ENCODE peak calls at places on chromosomes 5 and 9, in nine cellular contexts. U is left ventricle myocardium inferior, C is mesendoderm, T is upper lobe of right lung, X is heart right ventricle, F is psoas muscle, W is lower leg skin, B is astrocyte of the spinal cord, Q is skeletal muscle cell. M is an unnamed sample.

GRCh38 chr5:123814796-123815479 is 303.0 kb downstream of the CSNK1G3 start:
- DNase-seq in C (no peak), U (no peak), X (no peak), F (no peak), B (peak), T (no peak), Q (no peak), W (no peak), M (peak)

GRCh38 chr5:101679816-101680215 is 616.3 kb downstream of the SLCO4C1 start:
- DNase-seq in X (no peak), F (no peak), T (no peak), C (peak), Q (no peak), W (no peak), U (no peak), B (peak), M (peak)

GRCh38 chr5:149796836-149797235 is 66.7 kb downstream of the PPARGC1B start:
- DNase-seq in C (no peak), Q (no peak), W (no peak), U (no peak), B (no peak), F (no peak), T (no peak), X (no peak), M (no peak)

GRCh38 chr9:20593551-20593950 is 28.7 kb downstream of the MLLT3 start:
- DNase-seq in T (no peak), W (no peak), F (no peak), Q (peak), X (no peak), C (no peak), U (no peak), B (peak), M (peak)

GRCh38 chr5:53323943-53324642 is 156.3 kb upstream of the FST start:
- DNase-seq in C (no peak), X (no peak), F (no peak), Q (no peak), U (no peak), W (no peak), B (no peak), T (no peak), M (no peak)

GRCh38 chr9:123406016-123406415 is 50.0 kb downstream of the CRB2 start:
- DNase-seq in Q (no peak), F (no peak), W (no peak), U (no peak), X (no peak), C (no peak), B (no peak), T (no peak), M (no peak)

GRCh38 chr9:136939996-136940525 is 4.5 kb downstream of the FBXW5 start:
- DNase-seq in C (no peak), X (peak), B (no peak), F (peak), Q (no peak), W (no peak), T (peak), U (peak), M (no peak)

GRCh38 chr9:109966643-109967368 is 186.8 kb downstream of the PALM2AKAP2 start:
- DNase-seq in X (no peak), B (no peak), F (no peak), Q (no peak), C (no peak), W (no peak), T (no peak), U (no peak), M (no peak)

GRCh38 chr5:137565450-137565849 is 66.3 kb upstream of the SPOCK1 start:
- DNase-seq in X (no peak), F (no peak), T (no peak), B (peak), C (no peak), W (no peak), Q (peak), U (no peak), M (no peak)

GRCh38 chr5:94793816-94794198 is 175.3 kb downstream of the SLF1 start:
- DNase-seq in Q (peak), U (no peak), X (no peak), C (no peak), W (no peak), T (no peak), B (no peak), F (no peak), M (peak)
- H3K4me3 ChIP-seq in Q (no peak), U (no peak), X (no peak), C (no peak), W (no peak), T (no peak), B (no peak), F (no peak), M (peak)

DNA sequence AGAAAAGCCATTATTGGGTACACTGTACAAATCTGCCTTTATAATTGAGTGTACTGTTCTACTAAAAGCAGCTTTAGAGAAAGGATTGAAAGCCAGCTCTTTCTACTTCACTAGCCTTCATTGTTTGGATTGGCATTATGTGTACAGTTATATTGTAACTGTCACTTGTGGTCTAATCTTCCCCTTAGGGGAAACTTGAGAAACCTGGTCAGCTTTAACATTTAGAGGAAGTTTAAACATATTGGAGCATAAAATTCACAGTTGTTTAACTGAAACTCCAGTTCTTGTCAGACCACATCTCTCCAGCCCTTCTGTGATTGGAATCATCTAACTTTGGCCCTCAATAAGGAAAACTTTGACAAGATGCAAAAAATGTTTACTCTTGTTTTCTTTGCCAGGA is 24.6 kb downstream of the PIK3R1 start:
- DNase-seq in U (no peak), B (peak), T (no peak), C (no peak), F (no peak), Q (no peak), W (no peak), X (no peak), M (no peak)
- H3K4me3 ChIP-seq in U (peak), B (no peak), T (no peak), C (no peak), F (peak), Q (no peak), W (no peak), X (peak), M (no peak)

DNA sequence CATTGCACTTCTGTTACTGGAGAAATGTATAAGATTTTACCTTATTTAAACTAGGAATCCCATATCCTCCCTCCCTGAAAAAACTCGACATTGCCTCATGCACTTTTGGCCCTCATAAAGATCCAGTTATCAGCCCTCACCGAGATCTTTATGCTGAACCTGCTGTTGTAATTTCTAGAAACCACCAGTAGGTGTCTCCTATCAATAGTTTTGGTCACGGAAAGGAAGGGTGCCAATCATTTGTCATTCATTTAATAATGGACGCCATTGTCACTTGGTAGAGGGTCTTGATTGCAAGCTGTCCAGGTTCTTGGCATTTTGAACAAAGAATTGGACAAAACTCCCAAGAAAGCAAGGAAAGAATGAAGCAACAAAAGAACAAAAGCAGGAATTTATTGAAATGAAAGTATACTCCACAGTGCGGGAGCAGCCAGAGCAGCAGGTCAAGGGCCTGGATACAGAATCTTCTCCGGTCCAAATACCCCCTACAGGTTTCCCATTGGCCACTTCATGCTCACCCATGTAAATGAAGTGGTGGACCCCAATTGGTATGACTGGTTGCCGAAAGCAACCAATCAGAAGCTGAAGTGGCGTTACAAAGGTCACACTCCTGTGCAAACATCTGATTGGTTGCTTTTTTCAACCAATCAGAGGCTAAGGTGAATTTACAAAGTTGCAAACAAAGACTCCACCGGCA is 524.3 kb downstream of the PSAT1 start:
- DNase-seq in T (no peak), U (no peak), Q (no peak), C (peak), W (no peak), F (no peak), X (no peak), B (peak), M (peak)
- H3K4me3 ChIP-seq in T (peak), U (peak), Q (no peak), C (no peak), W (no peak), F (peak), X (no peak), B (no peak), M (peak)

GRCh38 chr5:157862183-157862851 is 3.4 kb upstream of the CLINT1 start:
- DNase-seq in Q (no peak), X (no peak), T (no peak), B (no peak), W (no peak), C (no peak), F (no peak), U (no peak), M (no peak)
- H3K4me3 ChIP-seq in Q (no peak), X (no peak), T (no peak), B (no peak), W (no peak), C (no peak), F (no peak), U (no peak), M (no peak)

GRCh38 chr5:140969880-140970279 is 3.6 kb downstream of the PCDHAC2 start:
- DNase-seq in T (no peak), W (no peak), Q (no peak), X (no peak), C (no peak), B (no peak), U (no peak), F (no peak), M (no peak)

GRCh38 chr5:140964356-140964755 is 1.9 kb upstream of the PCDHAC2 start:
- DNase-seq in T (no peak), Q (no peak), X (no peak), C (no peak), F (no peak), W (no peak), U (no peak), B (no peak), M (no peak)

GRCh38 chr5:140967226-140967893 is 1.1 kb downstream of the PCDHAC2 start:
- DNase-seq in F (no peak), C (peak), T (no peak), B (no peak), Q (no peak), W (no peak), U (no peak), X (no peak), M (no peak)

GRCh38 chr5:140965905-140966292 is 377 bp upstream of the PCDHAC2 start:
- DNase-seq in Q (no peak), U (no peak), T (no peak), W (no peak), C (no peak), B (no peak), F (no peak), X (no peak), M (no peak)

GRCh38 chr5:140966293-140967225 is at the start of gene PCDHAC2:
- DNase-seq in W (no peak), Q (no peak), T (peak), B (no peak), X (peak), U (peak), F (peak), C (peak), M (peak)
- H3K4me3 ChIP-seq in W (peak), Q (peak), T (peak), B (peak), X (peak), U (peak), F (peak), C (peak), M (peak)

GRCh38 chr5:40787986-40788385 is 10.2 kb downstream of the PRKAA1 start:
- DNase-seq in F (no peak), C (no peak), B (no peak), T (no peak), U (no peak), W (no peak), Q (no peak), X (no peak), M (no peak)

GRCh38 chr5:40791715-40792139 is 6.4 kb downstream of the PRKAA1 start:
- DNase-seq in F (no peak), W (no peak), B (no peak), C (no peak), X (no peak), T (no peak), Q (no peak), U (no peak), M (no peak)

GRCh38 chr5:40796487-40796889 is 1.7 kb downstream of the PRKAA1 start:
- DNase-seq in Q (peak), C (no peak), W (peak), F (no peak), X (no peak), U (no peak), T (no peak), B (peak), M (peak)

GRCh38 chr5:40790947-40791593 is 7.1 kb downstream of the PRKAA1 start:
- DNase-seq in Q (no peak), T (no peak), U (no peak), W (no peak), F (no peak), C (no peak), B (no peak), X (no peak), M (no peak)
- H3K4me3 ChIP-seq in Q (no peak), T (no peak), U (no peak), W (no peak), F (no peak), C (no peak), B (no peak), X (no peak), M (no peak)

M was measured in mesenchymal stem cell.